ENCODE peak calls at places on chromosome 1, in ten cellular contexts. O is right atrium auricular region, I is left ventricle myocardium inferior, W is breast epithelium, A is kidney, Y is adrenal gland, V is uterus, S is NT2/D1, Q is sigmoid colon, U is keratinocyte. K is an unnamed sample.

GRCh38 chr1:56469640-56470371 is 109.6 kb downstream of the PLPP3 start:
- DNase-seq in W (no peak), I (no peak), Y (peak; percentile 47), V (no peak), Q (no peak), S (no peak), A (no peak), U (no peak), O (no peak), K (no peak)

GRCh38 chr1:96651517-96651916 is 70.1 kb upstream of the PTBP2 start:
- DNase-seq in A (no peak), W (no peak), I (no peak), S (peak; percentile 18), V (no peak), Y (no peak), U (no peak), O (no peak), Q (no peak), K (no peak)

GRCh38 chr1:145972580-145972979 is 8.1 kb downstream of the POLR3GL start:
- DNase-seq in Q (no peak), W (no peak), Y (no peak), U (no peak), A (no peak), S (no peak), I (no peak), V (no peak), O (no peak), K (no peak)

GRCh38 chr1:236064674-236065508 is at the start of gene NID1:
- DNase-seq in Y (peak; percentile 79), U (no peak), O (peak; percentile 91), S (peak; percentile 72), Q (peak; percentile 98), V (peak; percentile 90), W (peak; percentile 47), I (peak; percentile 91), A (peak; percentile 95), K (peak; percentile 46)

GRCh38 chr1:37092937-37093336 is 58.6 kb upstream of the GRIK3 start:
- DNase-seq in Q (no peak), O (no peak), V (no peak), I (no peak), U (no peak), S (no peak), A (no peak), Y (no peak), W (no peak), K (no peak)

GRCh38 chr1:186750250-186750649 is 70.0 kb upstream of the PTGS2 start:
- DNase-seq in W (no peak), U (peak; percentile 54), O (no peak), Y (no peak), Q (no peak), A (no peak), V (no peak), S (no peak), I (no peak), K (no peak)

GRCh38 chr1:175208773-175209492 is 16.4 kb upstream of the KIAA0040 start:
- DNase-seq in S (no peak), A (no peak), Y (no peak), Q (no peak), U (no peak), O (no peak), V (no peak), W (no peak), I (no peak), K (no peak)

GRCh38 chr1:80056179-80056578 is 1049.6 kb upstream of the ADGRL4 start:
- DNase-seq in Q (no peak), U (no peak), I (no peak), W (no peak), O (no peak), S (no peak), V (no peak), A (no peak), Y (no peak), K (no peak)

GRCh38 chr1:3623441-3624150 is 1.2 kb upstream of the TPRG1L start:
- DNase-seq in S (no peak), Q (no peak), W (no peak), A (peak; percentile 50), V (no peak), Y (no peak), O (no peak), U (no peak), I (no peak), K (no peak)

GRCh38 chr1:208211901-208212843 is 32.0 kb downstream of the PLXNA2 start:
- DNase-seq in V (no peak), A (no peak), W (no peak), U (no peak), S (no peak), O (no peak), Q (no peak), Y (no peak), I (no peak), K (no peak)

GRCh38 chr1:86239490-86239889 is 82.9 kb upstream of the COL24A1 start:
- DNase-seq in S (no peak), I (no peak), W (no peak), U (no peak), O (no peak), Y (no peak), Q (no peak), V (no peak), A (no peak), K (no peak)

GRCh38 chr1:67270569-67270968 is 37.1 kb upstream of the IL12RB2 start:
- DNase-seq in Y (no peak), Q (no peak), U (no peak), O (no peak), I (no peak), S (no peak), W (no peak), V (no peak), A (no peak), K (no peak)

GRCh38 chr1:30815556-30815955 is 58.0 kb upstream of the LAPTM5 start:
- DNase-seq in V (no peak), U (no peak), I (no peak), Y (no peak), W (no peak), S (no peak), Q (no peak), O (no peak), A (no peak), K (no peak)

DNA sequence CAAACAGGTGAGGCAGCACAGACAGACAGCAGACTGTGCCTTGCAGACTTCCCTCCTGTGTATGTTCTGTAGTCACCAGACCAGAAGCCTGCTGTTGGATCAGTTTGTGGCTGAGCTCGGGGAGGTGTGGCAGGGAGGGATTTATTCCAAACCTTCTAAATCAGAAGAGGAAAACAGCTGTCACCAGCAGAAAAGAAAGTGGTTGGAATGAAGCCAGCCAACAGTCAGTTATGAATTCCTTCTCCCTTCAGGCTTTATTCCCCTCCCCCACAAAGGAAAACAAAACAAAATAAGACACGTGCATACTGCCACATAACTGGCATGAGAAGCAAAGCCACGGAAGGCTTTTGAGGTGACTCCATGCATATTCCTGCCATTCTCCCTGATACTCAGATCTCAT is 19.0 kb upstream of the PIGV start:
- DNase-seq in I (no peak), Q (no peak), W (no peak), Y (peak; percentile 43), A (no peak), O (no peak), V (no peak), S (no peak), U (no peak), K (no peak)
- H3K36me3 ChIP-seq in I (peaks cover 98% of the 10 kb centered on the region), Q (peaks cover 39% of the 10 kb centered on the region), W (peaks cover 7% of the 10 kb centered on the region), Y (no peaks in the 10 kb centered on the region), A (peaks cover 62% of the 10 kb centered on the region), O (peaks cover 91% of the 10 kb centered on the region), V (no peaks in the 10 kb centered on the region), S (peaks cover 93% of the 10 kb centered on the region), U (peaks cover 57% of the 10 kb centered on the region), K (peaks cover 4% of the 10 kb centered on the region)

DNA sequence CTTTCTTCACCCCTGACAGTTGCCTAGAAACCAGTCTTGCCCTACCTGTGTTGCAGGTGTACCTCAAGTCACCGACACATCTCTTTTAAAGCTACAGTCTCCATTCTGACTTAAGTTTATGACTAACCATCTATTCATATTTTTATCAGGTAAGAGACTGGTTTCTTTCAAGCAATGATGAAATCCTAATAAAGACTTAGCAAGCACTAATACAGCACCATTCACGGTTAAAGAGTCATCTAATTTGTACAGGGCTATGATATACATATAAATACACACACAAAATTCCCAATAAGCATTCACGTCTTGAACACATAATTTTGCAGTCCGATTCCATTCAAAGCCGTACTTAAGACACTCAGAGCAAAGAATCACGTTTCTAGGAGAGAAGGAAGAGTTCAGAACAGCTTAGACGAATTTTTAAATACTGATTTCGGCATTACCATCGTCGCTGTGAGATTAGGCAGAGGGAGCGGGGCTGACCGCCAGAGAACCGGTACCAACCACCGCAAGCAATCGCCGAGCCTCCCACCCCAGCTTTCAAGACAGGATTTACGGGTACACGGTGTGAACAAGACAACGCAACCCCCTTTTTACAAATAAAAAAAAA is 943 bp downstream of the ERRFI1 start:
- DNase-seq in W (no peak), U (no peak), S (no peak), Q (no peak), V (no peak), I (no peak), O (no peak), Y (no peak), A (peak; percentile 72), K (no peak)
- H3K36me3 ChIP-seq in W (no peaks in the 10 kb centered on the region), U (peaks cover 16% of the 10 kb centered on the region), S (no peaks in the 10 kb centered on the region), Q (no peaks in the 10 kb centered on the region), V (no peaks in the 10 kb centered on the region), I (no peaks in the 10 kb centered on the region), O (no peaks in the 10 kb centered on the region), Y (no peaks in the 10 kb centered on the region), A (peaks cover 7% of the 10 kb centered on the region), K (no peaks in the 10 kb centered on the region)

DNA sequence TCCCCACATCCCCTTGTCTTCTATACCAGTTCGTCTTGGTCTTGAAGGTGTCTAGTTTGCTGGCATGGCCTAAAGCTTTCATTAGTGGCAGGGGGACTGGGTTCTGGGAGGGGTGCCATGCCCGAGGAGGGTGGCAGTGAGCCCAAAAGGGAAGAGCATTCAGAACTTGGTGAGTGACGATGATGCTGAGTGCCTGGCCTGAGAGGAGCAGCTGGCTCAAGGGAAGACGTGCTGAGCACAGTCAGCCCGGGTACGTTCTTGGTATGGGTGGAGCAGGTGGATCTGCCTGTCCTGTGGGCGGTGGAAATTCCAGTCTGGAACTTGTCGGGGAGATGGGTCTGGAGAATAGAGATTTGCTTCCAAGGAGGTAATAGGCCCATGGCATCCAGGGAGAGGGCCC is 4.6 kb downstream of the FDPS start:
- DNase-seq in W (no peak), O (no peak), U (no peak), S (no peak), A (no peak), Q (no peak), Y (no peak), I (no peak), V (no peak), K (no peak)
- H3K36me3 ChIP-seq in W (no peaks in the 10 kb centered on the region), O (peaks cover 21% of the 10 kb centered on the region), U (peaks cover 27% of the 10 kb centered on the region), S (peaks cover 75% of the 10 kb centered on the region), A (peaks cover 7% of the 10 kb centered on the region), Q (no peaks in the 10 kb centered on the region), Y (no peaks in the 10 kb centered on the region), I (peaks cover 56% of the 10 kb centered on the region), V (no peaks in the 10 kb centered on the region), K (no peaks in the 10 kb centered on the region)

DNA sequence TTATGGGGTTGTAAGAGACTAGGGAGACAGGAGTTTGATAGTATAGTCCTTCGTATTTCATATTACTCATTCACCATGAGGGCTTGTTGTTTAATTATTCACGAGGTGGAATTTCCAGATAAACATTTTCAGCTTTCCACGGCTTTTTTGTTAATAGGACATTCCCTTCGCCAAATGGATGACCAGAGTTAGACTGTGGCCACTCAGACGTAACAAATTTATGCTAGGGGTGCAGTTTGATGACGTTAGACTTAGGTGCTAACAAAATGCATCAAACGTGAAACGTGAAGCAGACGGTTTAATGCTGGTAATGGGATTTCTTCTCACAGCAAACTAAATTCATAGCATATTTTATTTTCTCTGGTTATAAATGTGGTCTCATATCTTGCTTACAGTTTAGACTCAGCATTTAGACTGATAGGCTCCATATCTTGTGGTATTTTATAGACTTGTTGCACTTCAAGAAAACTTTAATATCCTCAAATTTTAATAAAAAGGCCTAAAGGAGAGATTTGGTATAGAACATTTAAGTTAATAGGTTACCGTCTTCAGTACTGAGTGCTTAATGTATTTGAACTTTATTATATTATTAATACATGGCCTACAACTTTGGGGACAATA is 2.3 kb downstream of the DHX9 start:
- DNase-seq in W (no peak), O (no peak), V (no peak), I (no peak), S (no peak), Q (no peak), U (no peak), Y (no peak), A (no peak), K (no peak)
- H3K36me3 ChIP-seq in W (no peaks in the 10 kb centered on the region), O (peaks cover 20% of the 10 kb centered on the region), V (no peaks in the 10 kb centered on the region), I (peaks cover 28% of the 10 kb centered on the region), S (peaks cover 69% of the 10 kb centered on the region), Q (no peaks in the 10 kb centered on the region), U (peaks cover 36% of the 10 kb centered on the region), Y (no peaks in the 10 kb centered on the region), A (peaks cover 8% of the 10 kb centered on the region), K (no peaks in the 10 kb centered on the region)